ENCODE peak calls at places on chromosomes 11 and 22, in six cellular contexts. One of them, this sample, is unnamed.
A peak's percentile ranks its signal among the peaks of the same experiment; 100 is the strongest.

GRCh38 chr11:66020618-66021357 is 5.5 kb downstream of the CATSPER1 start:
- DNase-seq in anterior cingulate cortex: no peak
- DNase-seq in breast epithelium: no peak
- DNase-seq in OCI-LY7: no peak
- DNase-seq in cardiac fibroblast: peak; percentile 69
- DNase-seq in activated CD4-positive, alpha-beta T cell treated with anti-CD3 and anti-CD28 coated beads for 4 hours: no peak
- DNase-seq in this sample: peak; percentile 82

GRCh38 chr11:59222464-59223065 is 9.8 kb upstream of the MPEG1 start:
- DNase-seq in anterior cingulate cortex: no peak
- DNase-seq in OCI-LY7: no peak
- DNase-seq in breast epithelium: no peak
- DNase-seq in cardiac fibroblast: no peak
- DNase-seq in activated CD4-positive, alpha-beta T cell treated with anti-CD3 and anti-CD28 coated beads for 4 hours: no peak
- DNase-seq in this sample: no peak

GRCh38 chr11:107275632-107276031 is 182.0 kb downstream of the CWF19L2 start:
- DNase-seq in breast epithelium: no peak
- DNase-seq in cardiac fibroblast: no peak
- DNase-seq in OCI-LY7: no peak
- DNase-seq in anterior cingulate cortex: no peak
- DNase-seq in activated CD4-positive, alpha-beta T cell treated with anti-CD3 and anti-CD28 coated beads for 4 hours: no peak
- DNase-seq in this sample: no peak

GRCh38 chr22:36925388-36926290 is 12.2 kb downstream of the CSF2RB start:
- DNase-seq in cardiac fibroblast: peak; percentile 9
- DNase-seq in anterior cingulate cortex: no peak
- DNase-seq in breast epithelium: no peak
- DNase-seq in OCI-LY7: no peak
- DNase-seq in activated CD4-positive, alpha-beta T cell treated with anti-CD3 and anti-CD28 coated beads for 4 hours: no peak
- DNase-seq in this sample: no peak

GRCh38 chr11:46373787-46374740 is 7.4 kb upstream of the MDK start:
- DNase-seq in breast epithelium: no peak
- DNase-seq in activated CD4-positive, alpha-beta T cell treated with anti-CD3 and anti-CD28 coated beads for 4 hours: no peak
- DNase-seq in cardiac fibroblast: no peak
- DNase-seq in anterior cingulate cortex: no peak
- DNase-seq in OCI-LY7: no peak
- DNase-seq in this sample: no peak

GRCh38 chr11:103453901-103454300 is 344.7 kb downstream of the DYNC2H1 start:
- DNase-seq in OCI-LY7: no peak
- DNase-seq in breast epithelium: no peak
- DNase-seq in cardiac fibroblast: no peak
- DNase-seq in anterior cingulate cortex: no peak
- DNase-seq in activated CD4-positive, alpha-beta T cell treated with anti-CD3 and anti-CD28 coated beads for 4 hours: no peak
- DNase-seq in this sample: no peak

GRCh38 chr11:125455851-125456250 is 40.2 kb downstream of the FEZ1 start:
- DNase-seq in cardiac fibroblast: no peak
- DNase-seq in OCI-LY7: no peak
- DNase-seq in anterior cingulate cortex: no peak
- DNase-seq in activated CD4-positive, alpha-beta T cell treated with anti-CD3 and anti-CD28 coated beads for 4 hours: no peak
- DNase-seq in breast epithelium: no peak
- DNase-seq in this sample: no peak

GRCh38 chr11:118657709-118658108 is 21.7 kb downstream of the TREH start:
- DNase-seq in activated CD4-positive, alpha-beta T cell treated with anti-CD3 and anti-CD28 coated beads for 4 hours: no peak
- DNase-seq in OCI-LY7: no peak
- DNase-seq in breast epithelium: no peak
- DNase-seq in anterior cingulate cortex: no peak
- DNase-seq in cardiac fibroblast: no peak
- DNase-seq in this sample: no peak

GRCh38 chr11:129458756-129459535 is 83.3 kb downstream of the BARX2 start:
- DNase-seq in anterior cingulate cortex: no peak
- DNase-seq in OCI-LY7: no peak
- DNase-seq in activated CD4-positive, alpha-beta T cell treated with anti-CD3 and anti-CD28 coated beads for 4 hours: no peak
- DNase-seq in cardiac fibroblast: no peak
- DNase-seq in breast epithelium: no peak
- DNase-seq in this sample: no peak

GRCh38 chr11:128532571-128533091 is 54.7 kb downstream of the ETS1 start:
- DNase-seq in OCI-LY7: no peak
- DNase-seq in activated CD4-positive, alpha-beta T cell treated with anti-CD3 and anti-CD28 coated beads for 4 hours: no peak
- DNase-seq in breast epithelium: no peak
- DNase-seq in cardiac fibroblast: no peak
- DNase-seq in anterior cingulate cortex: no peak
- DNase-seq in this sample: no peak

GRCh38 chr22:50266994-50267393 is 3.2 kb downstream of the MAPK11 start:
- DNase-seq in activated CD4-positive, alpha-beta T cell treated with anti-CD3 and anti-CD28 coated beads for 4 hours: no peak
- DNase-seq in breast epithelium: no peak
- DNase-seq in anterior cingulate cortex: no peak
- DNase-seq in OCI-LY7: no peak
- DNase-seq in cardiac fibroblast: no peak
- DNase-seq in this sample: no peak

GRCh38 chr11:114725623-114726022 is 47.3 kb downstream of the NXPE2 start:
- DNase-seq in cardiac fibroblast: no peak
- DNase-seq in OCI-LY7: no peak
- DNase-seq in activated CD4-positive, alpha-beta T cell treated with anti-CD3 and anti-CD28 coated beads for 4 hours: no peak
- DNase-seq in anterior cingulate cortex: no peak
- DNase-seq in breast epithelium: no peak
- DNase-seq in this sample: no peak

GRCh38 chr11:44621784-44622183 is 56.3 kb downstream of the CD82 start:
- DNase-seq in breast epithelium: peak; percentile 12
- DNase-seq in anterior cingulate cortex: no peak
- DNase-seq in OCI-LY7: no peak
- DNase-seq in cardiac fibroblast: no peak
- DNase-seq in activated CD4-positive, alpha-beta T cell treated with anti-CD3 and anti-CD28 coated beads for 4 hours: no peak
- DNase-seq in this sample: no peak

GRCh38 chr11:79939111-79939510 is 498.3 kb upstream of the TENM4 start:
- DNase-seq in breast epithelium: no peak
- DNase-seq in activated CD4-positive, alpha-beta T cell treated with anti-CD3 and anti-CD28 coated beads for 4 hours: no peak
- DNase-seq in anterior cingulate cortex: no peak
- DNase-seq in cardiac fibroblast: no peak
- DNase-seq in OCI-LY7: no peak
- DNase-seq in this sample: no peak

GRCh38 chr11:12505183-12505582 is 127.8 kb downstream of the PARVA start:
- DNase-seq in breast epithelium: no peak
- DNase-seq in activated CD4-positive, alpha-beta T cell treated with anti-CD3 and anti-CD28 coated beads for 4 hours: no peak
- DNase-seq in cardiac fibroblast: no peak
- DNase-seq in anterior cingulate cortex: no peak
- DNase-seq in OCI-LY7: no peak
- DNase-seq in this sample: no peak

GRCh38 chr11:32436751-32437405 is 1.5 kb upstream of the WT1 start:
- DNase-seq in activated CD4-positive, alpha-beta T cell treated with anti-CD3 and anti-CD28 coated beads for 4 hours: no peak
- DNase-seq in breast epithelium: no peak
- DNase-seq in anterior cingulate cortex: no peak
- DNase-seq in cardiac fibroblast: no peak
- DNase-seq in OCI-LY7: no peak
- DNase-seq in this sample: no peak

GRCh38 chr11:63670738-63671321 is 346 bp downstream of the ATL3 start:
- DNase-seq in OCI-LY7: peak; percentile 59
- DNase-seq in activated CD4-positive, alpha-beta T cell treated with anti-CD3 and anti-CD28 coated beads for 4 hours: peak; percentile 23
- DNase-seq in breast epithelium: peak; percentile 45
- DNase-seq in cardiac fibroblast: peak; percentile 55
- DNase-seq in anterior cingulate cortex: peak; percentile 42
- DNase-seq in this sample: peak; percentile 86

GRCh38 chr11:74380746-74381439 is 17.3 kb downstream of the PGM2L1 start:
- DNase-seq in anterior cingulate cortex: no peak
- DNase-seq in breast epithelium: peak; percentile 54
- DNase-seq in OCI-LY7: no peak
- DNase-seq in cardiac fibroblast: no peak
- DNase-seq in activated CD4-positive, alpha-beta T cell treated with anti-CD3 and anti-CD28 coated beads for 4 hours: no peak
- DNase-seq in this sample: no peak

GRCh38 chr11:17766590-17766989 is 32.0 kb downstream of the KCNC1 start:
- DNase-seq in cardiac fibroblast: no peak
- DNase-seq in breast epithelium: no peak
- DNase-seq in OCI-LY7: no peak
- DNase-seq in anterior cingulate cortex: no peak
- DNase-seq in activated CD4-positive, alpha-beta T cell treated with anti-CD3 and anti-CD28 coated beads for 4 hours: no peak
- DNase-seq in this sample: peak; percentile 33

GRCh38 chr11:27571151-27571840 is 64.7 kb upstream of the LIN7C start:
- DNase-seq in anterior cingulate cortex: no peak
- DNase-seq in cardiac fibroblast: peak; percentile 53
- DNase-seq in activated CD4-positive, alpha-beta T cell treated with anti-CD3 and anti-CD28 coated beads for 4 hours: no peak
- DNase-seq in OCI-LY7: no peak
- DNase-seq in breast epithelium: no peak
- DNase-seq in this sample: no peak

GRCh38 chr11:92628401-92629292 is 340.8 kb upstream of the MTNR1B start:
- DNase-seq in cardiac fibroblast: no peak
- DNase-seq in breast epithelium: no peak
- DNase-seq in anterior cingulate cortex: no peak
- DNase-seq in OCI-LY7: no peak
- DNase-seq in activated CD4-positive, alpha-beta T cell treated with anti-CD3 and anti-CD28 coated beads for 4 hours: no peak
- DNase-seq in this sample: no peak

GRCh38 chr22:25680049-25680448 is 61.9 kb upstream of the MYO18B start:
- DNase-seq in breast epithelium: no peak
- DNase-seq in cardiac fibroblast: no peak
- DNase-seq in activated CD4-positive, alpha-beta T cell treated with anti-CD3 and anti-CD28 coated beads for 4 hours: no peak
- DNase-seq in anterior cingulate cortex: no peak
- DNase-seq in OCI-LY7: no peak
- DNase-seq in this sample: no peak

GRCh38 chr11:70550456-70551195 is 152.3 kb downstream of the CTTN start:
- DNase-seq in breast epithelium: no peak
- DNase-seq in cardiac fibroblast: no peak
- DNase-seq in anterior cingulate cortex: no peak
- DNase-seq in activated CD4-positive, alpha-beta T cell treated with anti-CD3 and anti-CD28 coated beads for 4 hours: no peak
- DNase-seq in OCI-LY7: no peak
- DNase-seq in this sample: no peak

GRCh38 chr11:87353904-87354303 is 316.2 kb downstream of the TMEM135 start:
- DNase-seq in cardiac fibroblast: no peak
- DNase-seq in anterior cingulate cortex: no peak
- DNase-seq in activated CD4-positive, alpha-beta T cell treated with anti-CD3 and anti-CD28 coated beads for 4 hours: no peak
- DNase-seq in OCI-LY7: peak; percentile 45
- DNase-seq in breast epithelium: no peak
- DNase-seq in this sample: no peak

GRCh38 chr11:44286268-44286880 is 23.6 kb downstream of the ALX4 start:
- DNase-seq in activated CD4-positive, alpha-beta T cell treated with anti-CD3 and anti-CD28 coated beads for 4 hours: peak; percentile 50
- DNase-seq in anterior cingulate cortex: no peak
- DNase-seq in OCI-LY7: peak; percentile 57
- DNase-seq in cardiac fibroblast: peak; percentile 70
- DNase-seq in breast epithelium: no peak
- DNase-seq in this sample: no peak

GRCh38 chr11:24637520-24637919 is 140.7 kb downstream of the LUZP2 start:
- DNase-seq in OCI-LY7: no peak
- DNase-seq in activated CD4-positive, alpha-beta T cell treated with anti-CD3 and anti-CD28 coated beads for 4 hours: no peak
- DNase-seq in cardiac fibroblast: no peak
- DNase-seq in anterior cingulate cortex: no peak
- DNase-seq in breast epithelium: no peak
- DNase-seq in this sample: no peak